ENCODE peak calls at places on chromosomes 13 and 19, in seven cellular contexts. F is Caco-2; D is tibial nerve; E is CD8-positive, alpha-beta T cell; J is left ventricle myocardium inferior; P is CD8-positive, alpha-beta memory T cell; U is A549. A is an unnamed sample. For H3K9me3, the result is how much of the 10 kb centered on the place peaks cover.

GRCh38 chr13:112791662-112792440 is 102.0 kb downstream of the ATP11A start:
- DNase-seq in F (no peak), D (no peak), E (peak), J (no peak), P (peak), U (no peak), A (no peak)

GRCh38 chr13:51453959-51454703 is 1.3 kb upstream of the INTS6 start:
- DNase-seq in F (no peak), D (peak), E (peak), J (peak), P (peak), U (no peak), A (no peak)

GRCh38 chr19:55027472-55028337 is 10.4 kb downstream of the GP6 start:
- DNase-seq in F (no peak), D (no peak), E (no peak), J (no peak), P (no peak), U (no peak), A (no peak)

GRCh38 chr13:53126803-53127202 is 98.2 kb downstream of the OLFM4 start:
- DNase-seq in F (no peak), D (peak), E (no peak), J (peak), P (no peak), U (no peak), A (no peak)

GRCh38 chr19:38194061-38194701 is 29.8 kb downstream of the DPF1 start:
- DNase-seq in F (no peak), D (no peak), E (no peak), J (no peak), P (no peak), U (no peak), A (no peak)

GRCh38 chr19:5775668-5776309 is 8.8 kb downstream of the PRR22 start:
- DNase-seq in F (no peak), D (no peak), E (no peak), J (no peak), P (no peak), U (no peak), A (no peak)

GRCh38 chr19:47049307-47049700 is 880 bp upstream of the TMEM160 start:
- DNase-seq in F (no peak), D (no peak), E (no peak), J (no peak), P (no peak), U (no peak), A (no peak)

GRCh38 chr19:22545751-22546150 is 88.4 kb upstream of the ZNF492 start:
- DNase-seq in F (peak), D (peak), E (no peak), J (peak), P (no peak), U (peak), A (no peak)

GRCh38 chr13:38582133-38582532 is 104.7 kb upstream of the FREM2 start:
- DNase-seq in F (no peak), D (peak), E (no peak), J (no peak), P (no peak), U (peak), A (no peak)

GRCh38 chr19:1237754-1238372 is at the start of gene CBARP:
- DNase-seq in F (no peak), D (no peak), E (no peak), J (peak), P (peak), U (no peak), A (peak)

GRCh38 chr13:111119966-111120365 is 4.9 kb downstream of the ARHGEF7 start:
- DNase-seq in F (no peak), D (no peak), E (no peak), J (no peak), P (no peak), U (no peak), A (no peak)

GRCh38 chr19:18612051-18612771 is 459 bp upstream of the TMEM59L start:
- DNase-seq in F (no peak), D (no peak), E (no peak), J (no peak), P (no peak), U (no peak), A (no peak)

GRCh38 chr19:17309962-17310461 is 649 bp downstream of the DDA1 start:
- DNase-seq in F (no peak), D (no peak), E (no peak), J (no peak), P (no peak), U (no peak), A (no peak)

GRCh38 chr13:108176685-108177274 is 38.6 kb downstream of the LIG4 start:
- DNase-seq in F (no peak), D (peak), E (no peak), J (no peak), P (peak), U (peak), A (peak)

GRCh38 chr13:90968510-90968909 is 379.0 kb upstream of the MIR17HG start:
- DNase-seq in F (no peak), D (no peak), E (no peak), J (no peak), P (no peak), U (peak), A (no peak)

GRCh38 chr19:48588670-48589399 is 17.7 kb upstream of the SPACA4 start:
- DNase-seq in F (peak), D (peak), E (peak), J (peak), P (peak), U (peak), A (peak)

GRCh38 chr19:29795461-29795860 is 16.3 kb upstream of the CCNE1 start:
- DNase-seq in F (no peak), D (no peak), E (no peak), J (no peak), P (no peak), U (no peak), A (no peak)

GRCh38 chr19:51372021-51372648 is 319 bp downstream of the NKG7 start:
- DNase-seq in F (no peak), D (no peak), E (no peak), J (no peak), P (no peak), U (no peak), A (no peak)

GRCh38 chr13:48403151-48403631 is 9.7 kb downstream of the LPAR6 start:
- DNase-seq in F (no peak), D (no peak), E (no peak), J (no peak), P (peak), U (no peak), A (no peak)

GRCh38 chr19:32166238-32166637 is 179.2 kb upstream of the ZNF507 start:
- DNase-seq in F (no peak), D (no peak), E (no peak), J (no peak), P (no peak), U (no peak), A (no peak)

GRCh38 chr13:97141564-97142005 is 80.5 kb upstream of the MBNL2 start:
- DNase-seq in F (peak), D (peak), E (no peak), J (no peak), P (no peak), U (peak), A (no peak)

GRCh38 chr13:30371649-30372265 is 50.5 kb upstream of the UBE2L5 start:
- DNase-seq in F (no peak), D (no peak), E (peak), J (no peak), P (peak), U (no peak), A (no peak)

GRCh38 chr19:34806976-34807860 is 34.2 kb upstream of the ZNF599 start:
- DNase-seq in F (no peak), D (no peak), E (no peak), J (no peak), P (no peak), U (no peak), A (no peak)
- H3K9me3 ChIP-seq in F (under half), D (under half), E (under half), J (under half), P (under half), U (half or more), A (under half)

DNA sequence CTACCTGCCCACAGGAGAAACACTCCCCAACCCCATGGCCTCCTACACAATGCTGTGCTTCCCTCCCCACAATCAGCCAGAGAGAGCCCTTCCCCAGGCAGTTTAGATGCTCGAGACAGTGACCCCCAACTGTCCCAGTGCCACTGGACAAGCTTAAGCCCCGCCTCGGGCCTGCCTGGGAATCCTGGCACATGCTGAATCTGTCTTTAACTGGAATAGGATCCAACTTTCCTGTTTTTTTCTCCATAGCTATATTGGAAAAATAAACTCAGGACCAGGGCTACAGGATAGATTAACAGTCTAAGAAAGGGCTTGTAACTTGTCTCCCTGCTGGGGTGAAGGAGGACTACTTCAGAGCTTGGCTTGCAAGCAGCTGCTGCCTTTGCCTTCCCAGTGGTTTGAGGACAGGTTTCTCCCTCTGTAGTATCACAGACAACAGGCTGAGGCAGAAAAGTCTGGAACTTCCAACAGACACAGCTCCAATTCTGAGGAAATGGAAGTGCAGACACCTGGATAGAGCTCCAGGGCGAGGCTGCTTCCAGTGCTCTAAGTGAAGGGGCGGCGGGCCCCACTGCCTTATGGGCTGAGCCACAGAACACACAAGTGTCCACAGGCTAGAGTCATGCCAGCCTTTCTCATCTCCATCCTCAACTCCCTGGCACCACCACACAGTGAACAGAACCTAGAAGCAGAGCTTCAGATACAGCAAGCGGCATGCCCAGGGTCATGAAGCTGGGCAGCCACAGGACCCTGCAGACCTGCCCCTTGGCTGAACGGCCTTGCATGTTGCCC is 228.3 kb downstream of the TUBA3C start:
- DNase-seq in F (no peak), D (no peak), E (no peak), J (no peak), P (no peak), U (no peak), A (no peak)
- H3K9me3 ChIP-seq in F (under half), D (under half), E (under half), J (under half), P (under half), U (under half), A (under half)

DNA sequence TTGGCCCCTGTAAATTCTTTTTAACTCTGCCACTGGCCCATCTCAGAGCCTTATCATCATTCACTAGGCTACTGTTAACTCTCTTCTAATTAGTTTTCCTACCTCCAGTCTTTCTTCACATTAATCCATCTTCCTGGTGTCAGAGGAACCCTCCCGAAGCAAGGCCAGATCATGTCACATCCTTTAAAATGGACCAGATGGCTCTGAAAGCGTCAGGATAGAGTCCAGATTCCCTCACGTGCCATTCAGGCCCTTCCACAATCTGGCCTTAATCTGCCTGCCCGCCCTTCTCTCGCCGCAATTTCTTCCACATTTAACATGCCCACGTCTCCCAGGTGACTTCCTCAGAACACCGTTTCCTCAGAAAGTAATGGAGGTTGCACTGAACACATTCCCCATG is 86.5 kb downstream of the RFC3 start:
- DNase-seq in F (no peak), D (no peak), E (no peak), J (no peak), P (no peak), U (no peak), A (no peak)
- H3K9me3 ChIP-seq in F (under half), D (under half), E (under half), J (under half), P (under half), U (under half), A (under half)

DNA sequence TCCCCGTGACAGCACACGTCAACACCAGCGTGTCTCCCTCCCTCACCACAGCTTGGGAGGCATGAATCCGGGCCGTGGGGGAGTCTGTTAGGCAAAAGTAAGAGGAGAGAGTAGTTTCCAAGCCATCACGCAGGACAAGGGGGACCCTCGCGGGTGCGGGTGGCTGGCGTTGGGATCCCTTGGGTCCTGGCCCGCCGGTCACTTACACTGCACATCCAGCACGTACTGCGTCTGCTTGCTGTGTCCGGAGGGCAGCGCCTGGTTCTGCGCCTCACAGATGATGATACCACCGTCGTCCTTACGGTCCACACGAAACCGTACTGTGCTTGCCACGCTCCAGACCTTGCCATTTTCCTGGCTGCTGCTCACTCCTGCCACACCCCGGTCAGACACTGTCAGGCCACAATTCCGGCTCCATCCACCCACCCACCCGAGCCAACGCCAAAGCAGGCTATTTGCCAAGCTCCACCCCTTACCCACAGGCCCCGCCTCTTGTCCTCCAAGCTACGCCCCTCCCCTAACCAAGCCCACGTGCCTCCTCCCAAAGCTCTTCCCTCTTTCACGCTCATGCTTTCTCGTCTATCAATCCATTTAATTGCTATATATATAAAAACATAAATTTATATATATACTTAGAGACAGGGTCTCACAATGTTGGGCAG is 6.6 kb upstream of the ZNF428 start:
- DNase-seq in F (no peak), D (no peak), E (no peak), J (no peak), P (no peak), U (peak), A (no peak)
- H3K9me3 ChIP-seq in F (under half), D (under half), E (under half), J (under half), P (under half), U (under half), A (under half)

GRCh38 chr13:99724633-99725517 is 223.6 kb downstream of the TM9SF2 start:
- DNase-seq in F (no peak), D (no peak), E (no peak), J (no peak), P (no peak), U (no peak), A (no peak)

GRCh38 chr13:99721606-99722384 is 220.5 kb downstream of the TM9SF2 start:
- DNase-seq in F (no peak), D (no peak), E (no peak), J (no peak), P (no peak), U (no peak), A (no peak)

GRCh38 chr13:99722419-99722818 is 221.1 kb downstream of the TM9SF2 start:
- DNase-seq in F (no peak), D (no peak), E (no peak), J (no peak), P (no peak), U (no peak), A (no peak)

GRCh38 chr13:99723847-99724246 is 222.6 kb downstream of the TM9SF2 start:
- DNase-seq in F (no peak), D (no peak), E (no peak), J (no peak), P (no peak), U (no peak), A (no peak)

DNA sequence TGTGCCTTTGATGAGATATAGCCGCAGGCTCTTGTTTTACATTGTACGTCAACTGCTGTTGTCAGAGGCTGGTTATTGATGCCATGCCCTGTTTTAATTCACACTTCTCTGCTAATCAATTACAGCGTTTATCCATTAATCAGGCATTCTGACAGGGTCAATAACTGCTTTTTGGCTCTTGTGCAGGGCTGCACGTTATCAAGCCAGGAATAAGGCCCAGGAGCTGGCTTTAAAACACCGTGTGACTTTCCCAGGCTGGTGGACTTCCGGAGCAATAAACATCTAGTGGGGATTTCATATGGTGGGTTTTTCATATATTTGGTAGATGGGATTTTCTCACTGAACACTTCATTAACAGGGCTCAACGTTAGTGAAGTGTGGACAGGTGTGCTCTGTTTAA is 221.7 kb downstream of the TM9SF2 start:
- DNase-seq in F (no peak), D (no peak), E (no peak), J (no peak), P (no peak), U (no peak), A (no peak)
- H3K9me3 ChIP-seq in F (under half), D (under half), E (under half), J (under half), P (under half), U (under half), A (under half)

DNA sequence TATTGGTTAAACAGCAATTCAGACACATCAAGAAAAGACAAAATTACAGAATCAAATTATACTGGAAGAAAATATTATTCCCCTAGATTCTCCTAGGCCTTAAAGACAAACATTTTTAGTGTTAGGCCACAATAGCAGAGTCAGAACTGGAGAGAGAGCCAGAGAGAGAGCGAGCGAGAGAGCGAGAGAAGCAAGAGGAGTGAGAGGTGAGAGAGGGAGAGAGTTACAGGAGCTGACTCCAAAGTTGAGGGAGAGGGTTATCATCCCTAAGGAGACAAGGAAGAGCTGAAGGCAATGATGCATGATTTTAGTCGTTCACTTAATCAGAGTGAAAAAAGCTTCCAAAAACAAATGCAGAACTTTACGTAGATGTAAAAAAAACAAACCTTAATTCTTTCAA is 20.2 kb upstream of the ZNF227 start:
- DNase-seq in F (no peak), D (no peak), E (no peak), J (no peak), P (no peak), U (no peak), A (no peak)
- H3K9me3 ChIP-seq in F (under half), D (under half), E (under half), J (under half), P (under half), U (under half), A (under half)

DNA sequence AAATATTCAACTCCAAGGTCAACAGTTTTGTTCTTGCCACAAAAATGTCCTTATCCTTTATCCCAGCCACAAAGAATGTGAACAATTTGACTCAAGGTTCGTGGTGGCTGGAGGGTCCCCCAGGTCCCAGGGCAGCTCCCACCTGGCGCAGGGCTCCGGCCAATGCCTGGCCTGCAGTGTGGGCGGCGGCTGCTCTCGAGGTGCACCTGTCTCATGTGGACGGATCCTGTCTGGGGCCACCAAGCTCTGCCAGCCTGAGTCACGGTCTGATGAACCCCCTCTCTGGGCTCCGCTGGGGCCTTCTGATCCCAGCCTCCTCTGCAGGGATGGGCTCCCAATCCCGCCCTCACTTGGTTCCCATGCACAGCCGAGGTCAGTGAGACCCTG is 49.4 kb downstream of the GAS6 start:
- DNase-seq in F (no peak), D (no peak), E (no peak), J (no peak), P (no peak), U (no peak), A (no peak)
- H3K9me3 ChIP-seq in F (under half), D (under half), E (under half), J (under half), P (under half), U (under half), A (under half)

DNA sequence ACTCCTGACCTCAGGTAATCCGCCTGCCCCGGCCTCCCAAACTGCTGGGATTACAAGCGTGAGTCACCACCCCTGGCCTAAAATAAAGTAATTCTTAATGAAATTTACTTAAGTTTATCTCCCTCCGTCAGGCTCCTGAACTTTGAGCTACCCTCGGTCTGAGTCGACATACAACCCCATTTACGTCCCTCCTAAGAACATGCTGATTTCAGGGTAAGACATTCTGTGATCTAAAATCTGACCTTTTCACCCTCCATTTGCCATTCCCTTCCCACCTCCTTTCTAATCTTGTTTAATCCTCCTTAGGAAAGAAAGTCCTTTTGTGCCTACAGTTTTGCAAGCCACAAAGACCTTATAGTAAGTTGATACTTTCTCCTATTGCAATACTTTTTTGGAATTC is 143.4 kb downstream of the ZNF737 start:
- DNase-seq in F (no peak), D (no peak), E (no peak), J (no peak), P (no peak), U (no peak), A (no peak)
- H3K9me3 ChIP-seq in F (under half), D (under half), E (under half), J (under half), P (under half), U (under half), A (under half)

DNA sequence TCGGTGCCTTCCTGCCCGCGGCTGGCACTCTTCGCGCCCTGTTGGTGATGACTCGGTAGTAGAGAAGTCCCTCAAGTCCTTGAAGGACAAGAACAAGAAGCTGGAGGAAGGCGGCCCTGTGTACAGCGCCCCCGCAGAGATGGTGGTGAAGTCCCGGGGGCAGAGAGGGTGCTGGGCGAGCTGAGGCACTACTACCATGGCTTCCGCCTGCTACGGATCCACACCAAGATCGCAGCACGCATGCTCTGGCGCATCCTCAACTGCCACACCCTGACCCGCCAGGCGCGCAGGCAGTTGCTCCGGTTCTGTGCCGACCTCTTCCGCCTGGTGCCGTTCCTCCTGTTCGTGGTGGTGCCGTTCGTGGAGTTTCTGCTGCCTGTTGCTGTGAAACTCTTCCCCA is 11.1 kb downstream of the ZSCAN1 start:
- DNase-seq in F (no peak), D (no peak), E (no peak), J (no peak), P (no peak), U (no peak), A (no peak)
- H3K9me3 ChIP-seq in F (under half), D (under half), E (under half), J (half or more), P (under half), U (half or more), A (under half)

A was measured in T-helper 17 cell.